ENCODE peak calls at places on chromosomes 7 and 10, in six cellular contexts. S is substantia nigra; Z is SJSA1; I is transverse colon; A is CD8-positive, alpha-beta memory T cell; O is CD4-positive, alpha-beta T cell. W is an unnamed sample.
A peak's percentile ranks its signal among the peaks of the same experiment; 100 is the strongest.

GRCh38 chr7:112362796-112363195 is 87.5 kb upstream of the IFRD1 start:
- DNase-seq in S (no peak), Z (no peak), I (no peak), O (no peak), A (no peak), W (no peak)

GRCh38 chr7:151899513-151900360 is 22.8 kb upstream of the PRKAG2 start:
- DNase-seq in Z (no peak), O (no peak), A (no peak), S (no peak), I (no peak), W (no peak)

GRCh38 chr7:12111461-12112405 is 99.4 kb upstream of the TMEM106B start:
- DNase-seq in I (peak; percentile 28), S (peak; percentile 10), O (no peak), A (peak; percentile 16), Z (no peak), W (peak; percentile 64)

GRCh38 chr10:49605177-49605938 is 4.8 kb upstream of the SLC18A3 start:
- DNase-seq in A (no peak), O (no peak), Z (no peak), S (no peak), I (no peak), W (no peak)

GRCh38 chr7:41880107-41880506 is 177.2 kb upstream of the INHBA start:
- DNase-seq in Z (peak; percentile 56), A (no peak), S (no peak), O (no peak), I (no peak), W (no peak)

GRCh38 chr10:79937661-79938226 is 11.2 kb downstream of the SFTPD start:
- DNase-seq in O (no peak), Z (no peak), A (no peak), I (no peak), S (no peak), W (no peak)

GRCh38 chr10:34565934-34566333 is 249.2 kb downstream of the PARD3 start:
- DNase-seq in O (no peak), Z (no peak), I (no peak), A (no peak), S (no peak), W (no peak)

GRCh38 chr7:122544463-122544862 is 154.5 kb downstream of the RNF133 start:
- DNase-seq in Z (no peak), O (no peak), A (no peak), S (no peak), I (peak; percentile 10), W (no peak)

GRCh38 chr7:6654842-6655610 is 17.9 kb downstream of the ZNF316 start:
- DNase-seq in Z (no peak), I (no peak), O (no peak), A (no peak), S (no peak), W (no peak)

GRCh38 chr7:6655636-6656385 is 18.7 kb downstream of the ZNF316 start:
- DNase-seq in O (no peak), I (no peak), S (no peak), Z (no peak), A (no peak), W (no peak)

GRCh38 chr7:6653101-6653995 is 16.2 kb downstream of the ZNF316 start:
- DNase-seq in S (no peak), I (no peak), Z (no peak), A (no peak), O (no peak), W (no peak)

GRCh38 chr7:6652446-6653011 is 15.4 kb downstream of the ZNF316 start:
- DNase-seq in S (no peak), Z (no peak), A (no peak), I (no peak), O (no peak), W (no peak)

DNA sequence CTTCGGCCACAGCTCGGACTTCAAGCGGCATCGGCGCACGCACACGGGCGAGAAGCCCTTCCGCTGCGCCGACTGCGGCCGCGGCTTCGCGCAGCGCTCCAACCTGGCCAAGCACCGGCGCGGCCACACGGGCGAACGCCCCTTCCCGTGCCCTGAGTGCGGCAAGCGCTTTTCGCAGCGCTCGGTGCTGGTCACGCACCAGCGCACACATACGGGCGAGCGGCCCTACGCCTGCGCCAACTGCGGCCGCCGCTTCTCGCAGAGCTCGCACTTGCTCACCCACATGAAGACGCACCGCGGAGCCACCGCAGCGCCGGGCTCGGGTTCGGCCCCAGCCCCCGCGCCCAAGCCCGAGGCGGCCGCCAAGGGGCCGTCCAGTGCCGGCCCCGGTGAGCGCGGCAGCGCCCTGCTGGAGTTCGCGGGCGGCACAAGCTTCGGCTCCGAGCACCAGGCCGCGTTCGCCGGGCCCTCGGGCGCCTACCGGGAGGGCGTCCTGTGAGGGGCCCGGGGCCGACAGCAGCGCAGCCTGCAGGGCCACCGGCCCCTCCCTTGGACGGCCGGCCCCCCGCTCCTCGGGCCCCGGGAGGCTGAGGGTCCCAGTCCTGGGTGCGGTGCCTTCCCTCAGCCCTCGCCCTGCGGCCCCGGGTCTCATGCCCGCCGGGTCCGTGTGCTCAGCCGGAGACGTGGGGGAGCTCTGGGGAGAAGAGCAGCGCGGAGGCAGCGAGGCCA is 17.2 kb downstream of the ZNF316 start:
- DNase-seq in I (no peak), A (no peak), O (no peak), S (no peak), Z (no peak), W (no peak)
- H3K27ac ChIP-seq in I (no peak overlapping the region), A (no peak overlapping the region), O (no peak overlapping the region), S (no peak overlapping the region), Z (no peak overlapping the region), W (no peak overlapping the region)

GRCh38 chr7:77800158-77800557 is 1.6 kb downstream of the PHTF2 start:
- DNase-seq in Z (no peak), I (no peak), O (no peak), S (no peak), A (no peak), W (no peak)

GRCh38 chr7:77806425-77806824 is 7.9 kb downstream of the PHTF2 start:
- DNase-seq in Z (no peak), S (no peak), A (no peak), I (no peak), O (no peak), W (no peak)

GRCh38 chr7:77799078-77799964 is 748 bp downstream of the PHTF2 start:
- DNase-seq in A (peak; percentile 25), I (peak; percentile 37), S (peak; percentile 11), Z (peak; percentile 60), O (peak; percentile 10), W (peak; percentile 35)

GRCh38 chr7:77800730-77801129 is 2.2 kb downstream of the PHTF2 start:
- DNase-seq in I (no peak), Z (no peak), O (no peak), S (no peak), A (no peak), W (no peak)

GRCh38 chr7:77802557-77803410 is 4.2 kb downstream of the PHTF2 start:
- DNase-seq in I (no peak), O (no peak), S (no peak), A (no peak), Z (no peak), W (no peak)
- H3K27ac ChIP-seq in I (no peak overlapping the region), O (peak overlapping the region; percentile 10), S (no peak overlapping the region), A (no peak overlapping the region), Z (no peak overlapping the region), W (no peak overlapping the region)

GRCh38 chr7:5671053-5671452 is 110.4 kb downstream of the RNF216 start:
- DNase-seq in Z (no peak), A (no peak), I (no peak), S (no peak), O (no peak), W (peak; percentile 19)

GRCh38 chr7:5672468-5672867 is 109.0 kb downstream of the RNF216 start:
- DNase-seq in Z (no peak), O (no peak), I (no peak), S (no peak), A (no peak), W (no peak)

GRCh38 chr7:5667391-5667790 is 114.1 kb downstream of the RNF216 start:
- DNase-seq in A (no peak), I (no peak), S (no peak), O (no peak), Z (no peak), W (no peak)

GRCh38 chr7:5673125-5673524 is 108.3 kb downstream of the RNF216 start:
- DNase-seq in I (no peak), S (no peak), Z (no peak), A (no peak), O (no peak), W (peak; percentile 24)

DNA sequence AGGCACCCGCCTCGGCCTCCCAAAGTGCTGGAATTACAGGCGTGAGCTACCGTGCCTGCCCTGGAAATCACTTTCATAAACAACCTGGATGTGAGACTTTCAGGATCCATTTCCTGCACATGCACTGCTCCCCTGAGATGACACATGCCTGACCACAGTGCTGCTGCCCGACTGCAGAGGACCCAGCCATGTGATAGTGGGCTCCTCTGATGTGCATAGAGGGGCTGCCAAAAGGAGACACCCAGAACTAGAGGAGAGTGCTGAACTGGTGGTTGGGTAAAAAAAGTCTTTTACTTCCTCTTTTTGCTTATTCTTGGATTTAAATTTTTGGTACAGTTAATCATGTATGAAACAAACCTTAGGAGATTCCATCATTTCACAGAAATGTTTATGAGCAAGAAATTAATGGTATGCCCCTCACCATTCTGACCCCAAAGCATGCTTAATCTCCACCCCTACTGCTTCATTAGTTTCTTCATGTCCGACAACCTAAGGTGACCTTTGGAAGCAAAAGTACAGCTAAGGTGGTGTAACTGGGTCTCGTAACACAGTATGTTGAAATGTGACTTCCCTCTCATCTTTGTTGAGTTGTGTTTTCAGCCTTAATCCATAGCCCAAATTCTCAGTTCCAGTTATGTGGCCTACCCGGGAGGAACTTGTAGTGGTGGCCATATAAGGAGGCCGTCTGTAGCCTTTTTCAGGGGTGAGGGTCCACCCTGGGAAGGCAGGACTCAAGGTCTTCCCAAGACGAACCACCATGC is 111.1 kb downstream of the RNF216 start:
- DNase-seq in O (no peak), A (no peak), I (no peak), Z (no peak), S (no peak), W (no peak)
- H3K27ac ChIP-seq in O (no peak overlapping the region), A (no peak overlapping the region), I (peak overlapping the region; percentile 80), Z (no peak overlapping the region), S (peak overlapping the region; percentile 55), W (peak overlapping the region; percentile 32)

GRCh38 chr7:134782121-134782623 is 2.7 kb downstream of the CALD1 start:
- DNase-seq in Z (no peak), A (no peak), S (no peak), O (no peak), I (no peak), W (no peak)

GRCh38 chr7:134781171-134781570 is 1.7 kb downstream of the CALD1 start:
- DNase-seq in I (no peak), S (no peak), Z (no peak), O (no peak), A (no peak), W (no peak)

GRCh38 chr7:134784251-134785049 is 5.0 kb downstream of the CALD1 start:
- DNase-seq in O (no peak), I (no peak), A (no peak), S (no peak), Z (no peak), W (no peak)

GRCh38 chr7:134785842-134786241 is 6.4 kb downstream of the CALD1 start:
- DNase-seq in A (no peak), O (no peak), S (no peak), I (no peak), Z (no peak), W (no peak)

DNA sequence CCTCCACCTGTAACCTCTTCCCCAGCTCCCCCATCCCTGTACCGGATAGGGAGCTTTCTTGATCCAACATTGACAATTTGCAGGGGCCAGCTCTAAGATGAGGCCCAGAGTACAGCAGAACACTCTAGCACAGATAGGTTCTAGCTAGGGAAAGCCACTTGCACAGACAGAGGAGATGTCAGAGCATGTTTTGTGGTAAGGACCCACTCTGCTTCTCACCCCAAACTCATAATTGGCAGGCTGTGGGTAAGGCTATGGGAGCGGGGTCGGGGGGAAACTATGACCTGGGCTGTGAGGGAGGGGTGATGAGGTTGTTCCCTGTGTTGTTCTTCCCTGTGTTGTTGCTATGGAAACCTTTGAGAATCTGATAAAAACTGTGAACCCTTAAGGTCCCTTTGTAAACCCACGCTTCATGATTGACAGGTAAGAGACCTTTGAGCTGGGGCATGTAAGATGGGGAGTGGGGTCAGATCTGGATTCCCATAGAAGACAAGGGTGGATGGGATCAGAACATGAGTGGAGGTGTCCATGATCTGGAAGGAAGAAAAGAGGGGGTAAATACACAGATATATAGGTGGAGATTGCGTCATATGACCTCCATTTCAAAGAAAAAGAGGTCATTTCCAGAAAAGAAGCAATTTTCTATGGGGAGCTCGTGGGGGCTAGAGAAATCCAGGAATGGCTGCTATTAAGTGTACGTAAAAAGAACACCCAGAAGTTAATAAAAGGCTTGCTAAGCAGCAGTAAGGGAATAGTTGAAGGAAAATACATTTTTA is 4.0 kb downstream of the CALD1 start:
- DNase-seq in I (no peak), S (no peak), Z (no peak), O (no peak), A (no peak), W (no peak)
- H3K27ac ChIP-seq in I (peak overlapping the region; percentile 86), S (no peak overlapping the region), Z (no peak overlapping the region), O (no peak overlapping the region), A (no peak overlapping the region), W (no peak overlapping the region)

W was measured in caudate nucleus.